ENCODE peak calls at places on chromosomes 16 and 17, in four cellular contexts. J, F, R and W are unnamed samples.
A peak's percentile ranks its signal among the peaks of the same experiment; 100 is the strongest.

GRCh38 chr17:77901476-77901875 is 57.0 kb upstream of the TNRC6C start:
- DNase-seq in J (no peak), F (no peak), R (no peak), W (no peak)

GRCh38 chr17:78882546-78883089 is 20.4 kb downstream of the CEP295NL start:
- DNase-seq in J (peak; percentile 69), F (no peak), R (no peak), W (no peak)

GRCh38 chr16:73122604-73123386 is 74.9 kb upstream of the ZFHX3 start:
- DNase-seq in J (no peak), F (peak; percentile 82), R (no peak), W (no peak)

GRCh38 chr16:89055313-89055712 is 38.3 kb upstream of the ACSF3 start:
- DNase-seq in J (no peak), F (no peak), R (no peak), W (no peak)

GRCh38 chr16:79093554-79093967 is 507.0 kb downstream of the MAF start:
- DNase-seq in J (peak; percentile 65), F (no peak), R (no peak), W (no peak)

GRCh38 chr17:31690118-31690517 is 168.9 kb downstream of the COPRS start:
- DNase-seq in J (no peak), F (no peak), R (no peak), W (no peak)

GRCh38 chr16:88287219-88287618 is 95.5 kb upstream of the ZNF469 start:
- DNase-seq in J (no peak), F (no peak), R (no peak), W (no peak)

GRCh38 chr17:18263885-18264682 is 3.6 kb downstream of the MIEF2 start:
- DNase-seq in J (no peak), F (no peak), R (no peak), W (no peak)

GRCh38 chr17:49456172-49456965 is 38.7 kb upstream of the NGFR start:
- DNase-seq in J (no peak), F (no peak), R (no peak), W (no peak)

DNA sequence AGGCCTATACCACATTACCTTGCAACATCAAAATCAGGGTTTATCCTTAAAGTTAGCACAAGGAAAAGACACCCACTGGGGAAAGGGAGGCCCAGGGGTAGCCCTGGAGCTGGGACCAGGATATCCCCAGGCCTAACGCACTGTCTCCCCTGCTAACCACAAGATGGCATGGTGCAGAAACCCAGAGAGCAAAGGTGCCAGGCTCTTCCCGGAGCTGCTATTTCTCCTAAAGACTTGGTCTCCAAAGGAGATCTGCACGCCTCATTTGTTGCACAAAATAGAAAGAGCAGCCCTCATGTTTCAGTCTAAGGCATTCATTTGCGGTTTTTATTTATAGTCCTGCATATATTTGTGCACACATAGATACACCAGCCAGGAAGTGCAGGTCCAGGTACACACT is 408.6 kb downstream of the SOX9 start:
- DNase-seq in J (no peak), F (no peak), R (no peak), W (no peak)
- TF ChIP-seq EP300 in J (no peak), F (no peak), R (no peak), W (no peak)

GRCh38 chr16:4241601-4242270 is at the start of gene SRL:
- DNase-seq in J (no peak), F (no peak), R (no peak), W (no peak)
- TF ChIP-seq POLR2A in J (no peak), F (no peak), R (no peak), W (no peak)

DNA sequence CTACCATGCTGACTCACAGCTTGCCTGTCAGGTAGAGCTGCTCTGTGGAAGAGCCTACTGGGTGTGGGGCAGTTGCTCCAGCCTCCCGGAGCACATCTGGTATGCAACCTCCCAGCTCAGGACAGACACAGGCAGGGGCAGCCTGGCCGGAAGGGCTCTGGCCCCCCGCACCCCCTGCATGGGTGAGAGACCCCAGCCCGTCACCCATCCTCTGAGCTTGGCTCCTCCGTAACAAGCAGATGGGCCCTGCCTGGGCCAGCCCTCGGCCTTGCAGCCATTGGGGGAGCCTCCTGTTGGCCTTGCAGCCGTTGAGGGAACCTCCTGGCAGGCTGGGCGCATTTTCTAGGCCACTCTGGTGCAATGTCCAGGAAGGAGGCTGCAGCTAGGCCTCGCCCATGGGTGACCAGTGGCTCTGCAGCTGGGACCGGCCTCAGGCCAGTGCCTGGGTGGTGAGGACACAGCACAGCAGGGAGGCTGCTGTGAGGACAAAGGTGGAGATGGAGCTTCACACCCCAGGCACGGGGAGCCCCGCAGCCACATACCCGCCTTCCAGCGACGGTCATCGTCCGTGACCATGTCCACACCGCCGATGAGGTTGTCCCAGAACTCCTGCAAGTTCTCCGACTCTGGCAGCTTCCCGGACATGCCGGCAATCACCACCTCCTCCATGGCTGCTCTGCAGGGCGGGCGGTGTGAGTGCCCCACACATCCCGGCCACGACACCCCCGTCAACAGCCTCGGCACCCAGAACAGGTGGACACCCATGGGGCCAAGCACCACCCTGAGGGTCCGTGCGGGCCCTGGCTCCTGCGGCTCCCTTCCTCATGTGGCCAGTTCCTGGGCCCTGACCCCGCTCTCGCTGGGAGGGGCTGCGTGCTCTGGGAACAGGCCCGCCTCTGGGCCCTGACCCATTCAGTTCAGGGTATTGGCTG is 2.0 kb downstream of the FASN start:
- DNase-seq in J (no peak), F (no peak), R (no peak), W (no peak)
- TF ChIP-seq POLR2AphosphoS5 in J (no peak), F (no peak), R (no peak), W (no peak)

GRCh38 chr17:55174133-55174532 is 90.6 kb upstream of the HLF start:
- DNase-seq in J (no peak), F (no peak), R (no peak), W (no peak)
- TF ChIP-seq EP300 in J (no peak), F (no peak), R (no peak), W (no peak)

GRCh38 chr16:31194898-31195297 is 7.7 kb downstream of the PYCARD start:
- DNase-seq in J (no peak), F (no peak), R (no peak), W (no peak)
- TF ChIP-seq POLR2A in J (no peak), F (no peak), R (no peak), W (no peak)